ENCODE peak calls at places on chromosomes 3 and 15, in four cellular contexts. U is suprapubic skin, G is HepG2, W is HCT116. E is an unnamed sample.

GRCh38 chr3:57822686-57823085 is 66.6 kb downstream of the SLMAP start:
- DNase-seq in U (no peak), G (no peak), W (no peak), E (no peak)

GRCh38 chr15:59591372-59591771 is 20.2 kb upstream of the GCNT3 start:
- DNase-seq in U (no peak), G (no peak), W (no peak), E (no peak)

GRCh38 chr3:39809181-39809994 is at the start of gene MYRIP:
- DNase-seq in U (no peak), G (peak; percentile 32), W (no peak), E (peak; percentile 90)

GRCh38 chr3:133169669-133170068 is 131.5 kb downstream of the TMEM108 start:
- DNase-seq in U (no peak), G (no peak), W (no peak), E (no peak)

GRCh38 chr3:114308377-114308776 is 14.5 kb downstream of the TIGIT start:
- DNase-seq in U (no peak), G (no peak), W (no peak), E (no peak)

GRCh38 chr3:158539414-158540014 is 31.5 kb upstream of the MLF1 start:
- DNase-seq in U (no peak), G (peak; percentile 46), W (peak; percentile 42), E (peak; percentile 34)

GRCh38 chr15:77983708-77984445 is 93.6 kb downstream of the TBC1D2B start:
- DNase-seq in U (peak; percentile 75), G (no peak), W (no peak), E (no peak)

GRCh38 chr3:54358969-54359648 is 236.8 kb downstream of the CACNA2D3 start:
- DNase-seq in U (no peak), G (no peak), W (no peak), E (no peak)

GRCh38 chr3:3801510-3801841 is 2.2 kb downstream of the LRRN1 start:
- DNase-seq in U (no peak), G (no peak), W (no peak), E (no peak)

GRCh38 chr3:111761309-111761795 is 97.7 kb upstream of the PHLDB2 start:
- DNase-seq in U (no peak), G (no peak), W (no peak), E (no peak)

GRCh38 chr3:193783166-193783896 is 190.3 kb downstream of the OPA1 start:
- DNase-seq in U (no peak), G (no peak), W (no peak), E (no peak)

GRCh38 chr15:57892181-57892580 is 173.3 kb downstream of the ALDH1A2 start:
- DNase-seq in U (no peak), G (no peak), W (no peak), E (no peak)

GRCh38 chr15:88036154-88036839 is 220.2 kb downstream of the NTRK3 start:
- DNase-seq in U (no peak), G (no peak), W (no peak), E (no peak)

GRCh38 chr15:85541744-85542143 is 161.3 kb downstream of the AKAP13 start:
- DNase-seq in U (no peak), G (no peak), W (no peak), E (no peak)

GRCh38 chr3:134197681-134198261 is 52.9 kb downstream of the RYK start:
- DNase-seq in U (no peak), G (peak; percentile 48), W (peak; percentile 39), E (no peak)

GRCh38 chr3:47890037-47890831 is 87.3 kb downstream of the DHX30 start:
- DNase-seq in U (no peak), G (no peak), W (no peak), E (no peak)

GRCh38 chr3:130515755-130516154 is 1.2 kb upstream of the COL6A6 start:
- DNase-seq in U (no peak), G (no peak), W (no peak), E (no peak)

GRCh38 chr3:49471856-49472495 is 1.9 kb downstream of the DAG1 start:
- DNase-seq in U (no peak), G (no peak), W (no peak), E (no peak)

GRCh38 chr3:81668283-81668682 is 93.2 kb downstream of the GBE1 start:
- DNase-seq in U (no peak), G (no peak), W (no peak), E (no peak)

DNA sequence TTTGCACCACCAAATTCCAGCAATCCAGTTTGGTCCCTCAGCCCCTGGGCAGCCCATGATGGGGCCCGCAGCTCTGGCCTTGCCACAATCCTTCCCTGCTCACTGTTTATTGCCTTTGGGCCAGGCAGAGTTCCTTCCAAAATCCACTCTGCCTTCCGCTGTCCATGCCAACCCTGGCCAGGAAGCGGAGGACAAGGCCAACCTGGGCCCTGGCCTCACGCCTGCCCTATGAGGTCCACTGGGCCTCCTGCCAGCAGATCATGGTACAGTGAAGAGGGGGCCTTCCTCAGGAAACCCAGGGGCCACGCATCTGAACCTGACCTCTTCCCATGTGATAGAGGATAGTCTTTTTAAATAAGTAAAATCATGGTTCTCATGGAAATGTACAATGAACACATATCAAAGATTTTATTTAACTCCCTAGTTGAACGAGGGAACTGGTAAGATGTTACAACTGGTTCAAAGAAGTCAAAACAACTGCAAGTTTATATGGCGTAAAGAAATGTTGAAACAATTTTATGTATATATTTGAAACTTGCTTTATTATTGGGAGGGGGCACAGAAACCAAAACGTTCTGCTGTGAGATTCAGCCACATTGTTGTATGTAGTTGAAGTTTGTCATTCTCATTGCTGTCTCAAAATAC is 95.8 kb upstream of the TNFAIP8L3 start:
- DNase-seq in U (no peak), G (no peak), W (no peak), E (no peak)
- TF ChIP-seq POLR2AphosphoS5 in U (no peak), G (no peak), W (no peak), E (no peak)

DNA sequence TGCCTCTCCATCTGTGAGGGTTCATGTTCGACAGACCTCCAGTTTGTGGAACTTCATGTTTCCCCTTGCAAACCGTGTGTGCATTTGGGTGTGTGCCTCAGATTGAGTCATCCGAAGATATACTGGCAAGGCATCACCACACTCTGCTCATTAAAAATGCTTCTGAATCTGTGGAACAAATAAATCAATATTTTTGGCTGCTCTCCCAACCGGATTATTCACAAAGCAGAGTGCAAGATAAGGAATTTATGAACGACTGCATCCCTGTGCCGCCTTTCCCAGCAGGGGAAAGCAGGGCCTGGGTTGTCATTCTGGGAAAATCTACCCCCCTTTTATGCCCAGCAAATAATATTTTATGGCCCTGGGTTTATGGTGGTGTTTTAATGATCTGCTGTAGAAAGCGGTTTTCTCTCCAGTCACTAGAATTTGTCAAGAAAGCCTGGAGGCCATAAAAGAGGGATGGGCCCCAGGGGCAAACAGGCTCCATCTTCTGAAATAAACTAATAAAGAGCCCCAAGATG is 4.2 kb upstream of the WNT5A start:
- DNase-seq in U (no peak), G (no peak), W (no peak), E (no peak)
- TF ChIP-seq POLR2AphosphoS5 in U (no peak), G (no peak), W (no peak), E (no peak)

GRCh38 chr3:8532251-8532831 is 30.7 kb downstream of the LMCD1 start:
- DNase-seq in U (no peak), G (no peak), W (no peak), E (no peak)
- TF ChIP-seq POLR2AphosphoS5 in U (peak; percentile 68), G (no peak), W (no peak), E (peak; percentile 43)

DNA sequence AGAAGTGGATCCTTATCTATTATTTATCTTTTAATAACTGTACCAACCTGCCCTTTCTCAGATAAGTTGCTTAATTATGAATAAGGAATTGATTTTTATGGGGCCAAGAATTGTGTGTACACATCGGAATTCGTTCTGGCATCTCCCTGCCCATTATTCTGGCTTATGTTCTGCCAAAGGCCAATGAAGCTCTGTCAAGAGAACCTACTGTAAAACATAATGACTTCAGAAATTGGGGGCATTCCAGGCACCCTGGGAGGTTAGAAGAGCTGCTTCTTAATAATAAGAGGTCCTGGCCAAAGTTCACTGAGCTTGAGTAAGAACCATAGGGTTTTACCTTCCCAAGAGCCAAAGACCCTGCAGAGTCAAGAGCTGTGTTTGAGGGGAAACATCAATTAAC is 261.7 kb downstream of the SLC9A9 start:
- DNase-seq in U (no peak), G (no peak), W (no peak), E (no peak)
- TF ChIP-seq POLR2AphosphoS5 in U (no peak), G (no peak), W (no peak), E (no peak)

DNA sequence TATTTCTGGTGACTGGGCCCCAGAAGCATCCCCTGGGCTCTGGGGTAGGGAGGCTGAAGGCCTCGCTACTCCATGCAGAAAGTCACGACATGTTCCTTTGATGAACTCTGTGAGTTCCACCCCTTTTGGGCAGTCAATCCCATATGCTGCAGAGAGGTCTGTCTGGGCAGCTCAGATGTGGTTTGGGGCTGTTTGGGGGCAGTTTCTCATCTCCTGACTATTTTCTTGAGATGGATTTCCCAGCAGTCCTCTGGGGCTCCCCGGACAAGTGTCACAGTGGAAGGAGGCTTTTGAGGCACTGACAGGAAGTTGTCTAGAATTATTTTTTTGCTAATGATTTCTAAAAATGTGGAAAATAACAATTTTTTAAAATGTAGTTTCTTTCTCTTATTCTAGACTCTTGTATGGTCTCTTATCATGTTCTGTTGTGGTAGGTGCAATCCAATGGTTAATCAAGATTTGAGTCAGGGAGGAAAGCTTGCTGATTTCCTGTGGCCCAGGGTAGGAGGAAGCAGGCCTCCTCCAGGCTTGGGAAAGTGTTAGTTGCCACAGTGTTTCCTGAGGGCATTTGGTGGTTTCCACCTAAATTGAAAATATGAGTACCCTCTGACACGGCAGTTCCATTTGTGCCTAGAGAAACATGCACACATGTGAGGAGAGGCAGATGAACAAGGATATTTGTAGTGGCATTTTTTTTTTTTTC is 19.9 kb upstream of the TATDN2 start:
- DNase-seq in U (no peak), G (no peak), W (no peak), E (no peak)
- TF ChIP-seq POLR2AphosphoS5 in U (no peak), G (no peak), W (no peak), E (no peak)

DNA sequence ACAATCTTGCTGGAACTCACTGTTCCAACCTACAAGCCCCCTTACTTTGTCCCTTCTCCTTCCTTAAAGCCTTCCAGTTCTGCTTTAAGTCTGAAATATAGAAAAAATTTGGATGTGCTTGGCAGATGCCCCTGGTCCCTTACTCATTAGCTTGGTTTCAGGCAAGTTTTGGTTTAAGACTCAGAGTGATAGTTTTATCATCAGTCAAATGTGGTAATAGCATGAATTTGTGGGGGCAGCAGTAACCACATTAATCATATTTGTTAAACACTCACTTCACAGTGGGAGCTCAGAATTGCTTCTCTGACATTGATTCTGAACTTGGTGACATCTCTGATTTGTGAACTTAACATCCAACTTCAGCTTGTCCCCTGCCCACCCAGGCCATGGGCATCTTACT is 58.3 kb upstream of the ALDH1A3 start:
- DNase-seq in U (no peak), G (no peak), W (no peak), E (no peak)
- TF ChIP-seq POLR2AphosphoS5 in U (no peak), G (no peak), W (no peak), E (no peak)

DNA sequence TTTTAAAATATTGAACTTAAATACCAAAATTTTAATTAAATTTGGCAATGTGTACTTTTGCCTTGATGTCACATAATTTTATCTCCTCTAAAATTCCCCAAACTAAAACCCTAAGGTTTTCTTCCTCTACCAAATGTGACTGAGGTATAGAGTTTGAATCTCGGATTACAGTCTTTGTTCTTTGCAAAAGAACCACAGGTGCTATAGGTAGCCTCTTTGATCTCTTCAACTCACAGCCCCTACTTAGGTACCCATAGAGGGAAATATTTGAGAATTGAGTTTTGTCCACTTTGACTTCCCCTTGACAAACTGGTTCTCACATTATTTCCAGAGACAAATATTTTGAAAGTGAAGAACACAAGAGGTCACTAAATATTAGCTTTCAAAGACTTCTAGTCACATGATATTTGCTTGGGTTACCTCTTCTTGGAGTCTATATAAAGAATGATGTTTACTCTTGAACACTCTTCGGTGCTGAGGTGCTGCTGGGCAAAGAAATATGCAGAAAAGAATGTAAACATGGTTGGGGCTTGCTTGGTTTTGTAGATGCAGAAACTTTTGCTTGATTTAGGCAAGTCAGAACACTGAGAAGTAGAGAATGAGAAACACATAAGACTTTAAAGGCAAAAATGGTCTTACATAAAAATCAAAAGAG is 120.8 kb upstream of the MCTP2 start:
- DNase-seq in U (no peak), G (peak; percentile 2), W (no peak), E (no peak)
- TF ChIP-seq POLR2AphosphoS5 in U (no peak), G (no peak), W (no peak), E (no peak)

E was measured in stomach.